ENCODE peak calls at places on chromosomes 16 and 17, in nine cellular contexts. O, Z, X, Q, K, Y, G, C and B are unnamed samples.

GRCh38 chr17:68319420-68320162 is 28.3 kb downstream of the ARSG start:
- DNase-seq in O (no peak), Z (no peak), X (no peak), Q (no peak), K (no peak), Y (no peak), G (no peak), C (peak; percentile 48), B (no peak)

GRCh38 chr16:29154676-29155121 is 169.8 kb downstream of the LAT start:
- DNase-seq in O (no peak), Z (no peak), X (peak; percentile 83), Q (no peak), K (peak; percentile 55), Y (no peak), G (no peak), C (no peak), B (no peak)

GRCh38 chr16:1050466-1050865 is 22.1 kb upstream of the SSTR5 start:
- DNase-seq in O (no peak), Z (no peak), X (no peak), Q (no peak), K (no peak), Y (no peak), G (no peak), C (no peak), B (no peak)

GRCh38 chr17:6570731-6571465 is 14.5 kb upstream of the PITPNM3 start:
- DNase-seq in O (no peak), Z (no peak), X (no peak), Q (no peak), K (no peak), Y (no peak), G (no peak), C (no peak), B (no peak)

GRCh38 chr16:88681084-88681680 is 5.1 kb downstream of the SNAI3 start:
- DNase-seq in O (no peak), Z (no peak), X (no peak), Q (peak; percentile 36), K (no peak), Y (peak; percentile 84), G (no peak), C (peak; percentile 93), B (no peak)

GRCh38 chr17:6492892-6493674 is 48.8 kb downstream of the PIMREG start:
- DNase-seq in O (no peak), Z (no peak), X (no peak), Q (no peak), K (peak; percentile 62), Y (no peak), G (peak; percentile 21), C (peak; percentile 61), B (no peak)

GRCh38 chr16:72561-73537 is at the start of gene RHBDF1:
- DNase-seq in O (peak; percentile 69), Z (no peak), X (peak; percentile 47), Q (peak; percentile 75), K (peak; percentile 71), Y (peak; percentile 45), G (no peak), C (no peak), B (no peak)

GRCh38 chr17:73211745-73212144 is 18.9 kb downstream of the COG1 start:
- DNase-seq in O (no peak), Z (no peak), X (no peak), Q (no peak), K (no peak), Y (no peak), G (peak; percentile 41), C (no peak), B (no peak)

GRCh38 chr16:81553080-81553813 is 108.6 kb downstream of the CMIP start:
- DNase-seq in O (no peak), Z (no peak), X (peak; percentile 47), Q (no peak), K (no peak), Y (no peak), G (no peak), C (no peak), B (no peak)

GRCh38 chr17:69810326-69811035 is 264.5 kb upstream of the KCNJ16 start:
- DNase-seq in O (no peak), Z (no peak), X (no peak), Q (no peak), K (no peak), Y (no peak), G (no peak), C (no peak), B (no peak)

GRCh38 chr16:50585331-50585776 is 37.2 kb downstream of the NKD1 start:
- DNase-seq in O (peak; percentile 74), Z (no peak), X (no peak), Q (no peak), K (peak; percentile 89), Y (no peak), G (peak; percentile 97), C (no peak), B (peak; percentile 61)

GRCh38 chr17:77857613-77858012 is 100.9 kb upstream of the TNRC6C start:
- DNase-seq in O (no peak), Z (no peak), X (peak; percentile 26), Q (no peak), K (no peak), Y (no peak), G (no peak), C (no peak), B (no peak)

GRCh38 chr16:30535777-30536190 is 1.1 kb upstream of the ZNF747 start:
- DNase-seq in O (peak; percentile 70), Z (no peak), X (peak; percentile 62), Q (peak; percentile 67), K (peak; percentile 73), Y (no peak), G (peak; percentile 84), C (peak; percentile 82), B (peak; percentile 61)

DNA sequence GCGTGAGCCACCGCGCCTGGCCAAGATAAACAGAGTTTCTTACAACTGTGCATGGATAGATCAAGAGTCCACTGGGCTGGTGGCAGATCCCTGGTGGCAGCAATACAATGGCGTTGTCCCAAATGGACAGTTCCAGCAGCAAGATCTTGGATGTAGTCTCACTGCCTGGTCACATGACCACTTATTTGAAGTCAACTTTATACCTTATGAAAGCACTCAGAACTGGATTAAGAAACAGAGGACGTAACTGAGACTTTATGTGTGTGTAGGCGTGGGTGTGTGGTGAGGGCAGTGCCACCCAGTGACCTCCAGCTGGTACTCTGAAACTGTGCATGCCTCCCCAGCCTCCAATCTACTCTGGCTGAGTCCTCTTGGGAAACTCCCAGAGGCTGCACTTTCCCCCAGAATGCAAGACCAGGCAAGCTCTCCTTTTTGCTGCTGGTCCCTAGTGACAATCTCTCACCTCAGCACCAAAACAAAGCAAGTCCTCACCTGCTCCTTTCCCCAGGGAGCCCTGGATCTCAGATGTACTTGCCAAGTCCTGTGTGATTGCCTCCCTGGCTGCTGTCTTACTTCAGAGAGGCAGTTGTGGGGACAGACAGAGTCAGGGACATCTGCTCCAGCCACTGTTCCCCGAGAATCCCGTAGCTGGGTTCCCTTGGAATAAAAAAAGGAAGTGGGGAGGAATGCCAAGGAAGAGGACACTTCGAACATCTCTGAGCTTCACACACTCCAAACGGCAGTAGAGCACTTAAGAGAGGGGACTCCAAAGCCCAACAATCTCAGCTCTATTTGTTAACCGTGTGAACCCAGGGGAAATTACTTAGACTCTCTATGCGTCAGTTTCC is 11.7 kb upstream of the ST6GALNAC2 start:
- DNase-seq in O (no peak), Z (no peak), X (no peak), Q (peak; percentile 27), K (no peak), Y (no peak), G (no peak), C (peak; percentile 21), B (peak; percentile 55)
- H3K27ac ChIP-seq in O (no peak overlapping the region), Z (peak overlapping the region; percentile 69), X (no peak overlapping the region), Q (peak overlapping the region; percentile 43), K (no peak overlapping the region), Y (no peak overlapping the region), G (no peak overlapping the region), C (no peak overlapping the region), B (no peak overlapping the region)

GRCh38 chr17:47839899-47840741 is 953 bp downstream of the SCRN2 start:
- DNase-seq in O (no peak), Z (no peak), X (no peak), Q (no peak), K (peak; percentile 44), Y (no peak), G (no peak), C (no peak), B (no peak)
- H3K4me1 ChIP-seq in O (peaks cover 48% of the 10 kb centered on the region), Z (peaks cover 24% of the 10 kb centered on the region), X (peaks cover 8% of the 10 kb centered on the region), Q (peaks cover 51% of the 10 kb centered on the region), K (peaks cover 4% of the 10 kb centered on the region), Y (peaks cover 16% of the 10 kb centered on the region), G (no peaks in the 10 kb centered on the region), C (peaks cover 35% of the 10 kb centered on the region), B (no peaks in the 10 kb centered on the region)

GRCh38 chr17:82106697-82107305 is 8.8 kb upstream of the FASN start:
- DNase-seq in O (peak; percentile 17), Z (no peak), X (no peak), Q (no peak), K (no peak), Y (no peak), G (peak; percentile 75), C (no peak), B (no peak)

GRCh38 chr17:82105882-82106696 is 8.1 kb upstream of the FASN start:
- DNase-seq in O (no peak), Z (no peak), X (peak; percentile 37), Q (peak; percentile 97), K (peak; percentile 27), Y (peak; percentile 86), G (no peak), C (peak; percentile 87), B (peak; percentile 81)

GRCh38 chr17:82108999-82109480 is 11.0 kb upstream of the FASN start:
- DNase-seq in O (no peak), Z (no peak), X (no peak), Q (no peak), K (no peak), Y (no peak), G (no peak), C (no peak), B (no peak)

GRCh38 chr17:82108038-82108998 is 10.3 kb upstream of the FASN start:
- DNase-seq in O (peak; percentile 12), Z (no peak), X (peak; percentile 5), Q (no peak), K (no peak), Y (no peak), G (no peak), C (no peak), B (no peak)

DNA sequence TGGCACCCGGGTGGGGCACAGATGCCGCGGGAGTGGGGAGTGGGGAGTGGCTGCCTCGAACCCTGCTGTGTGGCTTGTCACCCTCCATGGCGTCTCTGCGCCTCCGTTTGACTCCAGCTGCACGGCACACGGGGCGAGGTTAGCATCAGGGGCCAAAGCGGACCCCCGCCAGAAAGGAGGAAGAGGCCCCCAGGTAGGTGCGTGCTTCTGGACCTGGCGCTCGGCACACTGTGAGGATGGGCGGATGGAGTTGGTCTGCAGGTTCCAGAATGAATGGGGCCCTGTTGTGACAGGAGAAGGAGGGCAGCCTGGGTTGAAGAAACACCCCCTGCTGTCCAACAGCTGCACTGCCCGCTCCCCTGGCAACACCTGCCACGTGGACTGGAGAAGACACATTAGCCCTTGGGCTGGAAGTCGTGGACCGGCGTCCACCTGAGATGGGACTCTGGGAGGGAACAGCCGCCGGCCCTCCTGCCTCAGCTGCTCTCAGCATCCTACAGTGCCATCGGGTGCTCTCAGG is 9.4 kb upstream of the FASN start:
- DNase-seq in O (peak; percentile 12), Z (no peak), X (no peak), Q (no peak), K (no peak), Y (no peak), G (peak; percentile 59), C (peak; percentile 52), B (no peak)
- TF ChIP-seq CTCF in O (peak; percentile 33), Z (no peak), X (peak; percentile 22), Q (no peak), K (no peak), Y (peak; percentile 23), G (peak; percentile 17), C (peak; percentile 65), B (no peak)

DNA sequence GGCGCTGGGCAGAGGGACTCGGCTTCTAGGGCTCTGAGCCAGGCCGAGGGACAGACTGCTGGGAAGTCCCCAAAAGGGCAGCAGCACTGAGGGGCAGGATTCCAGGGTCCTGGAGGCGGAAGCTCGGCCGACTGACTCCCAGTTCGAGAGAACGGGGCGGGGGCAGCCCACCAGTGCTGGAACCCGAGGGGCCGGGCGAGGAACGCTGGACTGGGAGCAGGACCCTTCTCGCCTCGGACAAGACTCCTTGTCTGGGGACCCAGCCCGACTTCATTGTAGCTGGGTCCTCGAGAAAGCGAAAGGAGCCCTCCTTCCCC is 250 bp upstream of the CAMTA2 start:
- DNase-seq in O (no peak), Z (no peak), X (no peak), Q (no peak), K (no peak), Y (no peak), G (no peak), C (peak; percentile 26), B (no peak)
- H3K27ac ChIP-seq in O (peak overlapping the region; percentile 95), Z (peak overlapping the region; percentile 95), X (peak overlapping the region; percentile 72), Q (peak overlapping the region; percentile 25), K (peak overlapping the region; percentile 97), Y (peak overlapping the region; percentile 41), G (peak overlapping the region; percentile 83), C (peak overlapping the region; percentile 48), B (peak overlapping the region; percentile 91)